ENCODE peak calls at places on chromosome 18, in seven cellular contexts. X is HCEC 1CT, F is Daoy, O is HT1080, E is NCI-H510A, C is cardiac fibroblast, Y is left lobe of liver. T is an unnamed sample.

GRCh38 chr18:8140841-8141501 is 468.3 kb upstream of the RAB12 start:
- DNase-seq in X (peak), F (peak), O (peak), E (no peak), C (peak), Y (no peak), T (no peak)

GRCh38 chr18:56173542-56174220 is 464.7 kb downstream of the TXNL1 start:
- DNase-seq in X (no peak), F (no peak), O (no peak), E (no peak), C (no peak), Y (no peak), T (no peak)

GRCh38 chr18:36828157-36828629 is 609 bp downstream of the TPGS2 start:
- DNase-seq in X (peak), F (peak), O (peak), E (no peak), C (peak), Y (peak), T (peak)

GRCh38 chr18:36419188-36419912 is 121.8 kb downstream of the FHOD3 start:
- DNase-seq in X (no peak), F (no peak), O (no peak), E (peak), C (no peak), Y (no peak), T (no peak)

GRCh38 chr18:44079602-44080001 is 601.1 kb upstream of the SETBP1 start:
- DNase-seq in X (no peak), F (no peak), O (peak), E (no peak), C (peak), Y (no peak), T (peak)

GRCh38 chr18:79626905-79627749 is 52.5 kb upstream of the CTDP1 start:
- DNase-seq in X (no peak), F (no peak), O (no peak), E (no peak), C (no peak), Y (no peak), T (no peak)

GRCh38 chr18:26057208-26057821 is 33.1 kb downstream of the SS18 start:
- DNase-seq in X (no peak), F (no peak), O (no peak), E (no peak), C (peak), Y (no peak), T (no peak)

GRCh38 chr18:39841133-39842041 is 2113.6 kb upstream of the PIK3C3 start:
- DNase-seq in X (peak), F (no peak), O (peak), E (peak), C (peak), Y (no peak), T (no peak)

GRCh38 chr18:58847383-58848071 is 17.1 kb upstream of the ZNF532 start:
- DNase-seq in X (no peak), F (no peak), O (no peak), E (no peak), C (no peak), Y (no peak), T (no peak)

GRCh38 chr18:46622451-46622850 is 34.6 kb downstream of the LOXHD1 start:
- DNase-seq in X (no peak), F (no peak), O (no peak), E (no peak), C (no peak), Y (no peak), T (no peak)

GRCh38 chr18:9124824-9125223 is 11.8 kb upstream of the ANKRD12 start:
- DNase-seq in X (no peak), F (no peak), O (no peak), E (no peak), C (no peak), Y (no peak), T (no peak)

GRCh38 chr18:66077066-66077465 is 326.3 kb downstream of the CDH7 start:
- DNase-seq in X (no peak), F (no peak), O (no peak), E (no peak), C (no peak), Y (no peak), T (no peak)

GRCh38 chr18:62781893-62782292 is 66.6 kb downstream of the PHLPP1 start:
- DNase-seq in X (peak), F (no peak), O (peak), E (no peak), C (peak), Y (peak), T (peak)

GRCh38 chr18:56402872-56403516 is 235.4 kb downstream of the TXNL1 start:
- DNase-seq in X (peak), F (peak), O (peak), E (no peak), C (peak), Y (no peak), T (peak)

GRCh38 chr18:64055019-64055418 is 85.1 kb downstream of the SERPINB8 start:
- DNase-seq in X (no peak), F (no peak), O (no peak), E (no peak), C (no peak), Y (no peak), T (no peak)

GRCh38 chr18:78108587-78108986 is 858.9 kb downstream of the GALR1 start:
- DNase-seq in X (no peak), F (no peak), O (no peak), E (no peak), C (no peak), Y (no peak), T (no peak)

GRCh38 chr18:51273435-51273834 is 76.0 kb upstream of the MEX3C start:
- DNase-seq in X (no peak), F (no peak), O (no peak), E (no peak), C (peak), Y (no peak), T (no peak)

GRCh38 chr18:8688428-8688827 is 16.9 kb upstream of the MTCL1 start:
- DNase-seq in X (no peak), F (no peak), O (no peak), E (no peak), C (no peak), Y (no peak), T (no peak)

GRCh38 chr18:10437837-10438236 is 16.6 kb upstream of the APCDD1 start:
- DNase-seq in X (no peak), F (no peak), O (no peak), E (no peak), C (no peak), Y (no peak), T (no peak)

GRCh38 chr18:29062921-29063320 is 886.0 kb upstream of the CDH2 start:
- DNase-seq in X (no peak), F (no peak), O (no peak), E (no peak), C (no peak), Y (no peak), T (no peak)

GRCh38 chr18:61820842-61821241 is 72.0 kb downstream of the RNF152 start:
- DNase-seq in X (no peak), F (no peak), O (no peak), E (no peak), C (no peak), Y (no peak), T (no peak)

GRCh38 chr18:54357082-54357659 is 487 bp downstream of the STARD6 start:
- DNase-seq in X (peak), F (no peak), O (peak), E (no peak), C (peak), Y (no peak), T (no peak)

GRCh38 chr18:10928971-10929373 is 220.4 kb downstream of the PIEZO2 start:
- DNase-seq in X (peak), F (peak), O (peak), E (peak), C (no peak), Y (no peak), T (peak)